ENCODE peak calls at places on chromosomes 16 and 17, in ten cellular contexts. C, R, S, T, M, L, F, A, B and V are unnamed samples. For H3K36me3, the result is how much of the 10 kb centered on the place peaks cover.

GRCh38 chr17:7508150-7508549 is 24.0 kb downstream of the POLR2A start:
- DNase-seq in C (no peak), R (no peak), S (no peak), T (no peak), M (no peak), L (no peak), F (no peak), A (no peak), B (no peak), V (no peak)

GRCh38 chr17:82005701-82006348 is 16.9 kb downstream of the CENPX start:
- DNase-seq in C (no peak), R (no peak), S (no peak), T (no peak), M (no peak), L (no peak), F (no peak), A (no peak), B (no peak), V (no peak)

GRCh38 chr17:63476494-63476856 is 386 bp upstream of the ACE start:
- DNase-seq in C (peak), R (no peak), S (peak), T (no peak), M (peak), L (peak), F (no peak), A (no peak), B (no peak), V (no peak)

GRCh38 chr16:87177627-87178026 is 139.6 kb downstream of the C16orf95 start:
- DNase-seq in C (no peak), R (no peak), S (no peak), T (no peak), M (no peak), L (no peak), F (no peak), A (no peak), B (no peak), V (no peak)

GRCh38 chr17:72677108-72677507 is 415.4 kb downstream of the SLC39A11 start:
- DNase-seq in C (no peak), R (no peak), S (no peak), T (no peak), M (no peak), L (no peak), F (no peak), A (no peak), B (no peak), V (no peak)

GRCh38 chr16:64356267-64356666 is 765.6 kb downstream of the CDH11 start:
- DNase-seq in C (no peak), R (no peak), S (no peak), T (no peak), M (no peak), L (no peak), F (no peak), A (no peak), B (no peak), V (no peak)

GRCh38 chr16:56222482-56222997 is 31.3 kb downstream of the GNAO1 start:
- DNase-seq in C (no peak), R (no peak), S (no peak), T (no peak), M (no peak), L (no peak), F (no peak), A (no peak), B (no peak), V (no peak)

GRCh38 chr16:71963125-71963875 is 36.9 kb downstream of the PKD1L3 start:
- DNase-seq in C (no peak), R (no peak), S (no peak), T (no peak), M (no peak), L (no peak), F (no peak), A (no peak), B (no peak), V (no peak)

GRCh38 chr17:48954300-48954755 is 9.7 kb upstream of the SNF8 start:
- DNase-seq in C (peak), R (peak), S (no peak), T (no peak), M (peak), L (no peak), F (no peak), A (no peak), B (no peak), V (peak)

GRCh38 chr16:81817296-81817695 is 38.2 kb downstream of the PLCG2 start:
- DNase-seq in C (no peak), R (no peak), S (no peak), T (no peak), M (no peak), L (no peak), F (no peak), A (no peak), B (no peak), V (no peak)

GRCh38 chr17:77197115-77197514 is 56.3 kb downstream of the SEC14L1 start:
- DNase-seq in C (no peak), R (no peak), S (no peak), T (no peak), M (no peak), L (no peak), F (no peak), A (no peak), B (no peak), V (no peak)

GRCh38 chr17:19785854-19786253 is 37.8 kb upstream of the ALDH3A1 start:
- DNase-seq in C (no peak), R (no peak), S (no peak), T (no peak), M (no peak), L (no peak), F (no peak), A (no peak), B (no peak), V (no peak)

GRCh38 chr16:22189473-22190168 is 16.5 kb upstream of the EEF2K start:
- DNase-seq in C (peak), R (peak), S (peak), T (no peak), M (no peak), L (peak), F (peak), A (peak), B (no peak), V (peak)

GRCh38 chr17:77325826-77326581 is 185.2 kb downstream of the SEC14L1 start:
- DNase-seq in C (peak), R (peak), S (peak), T (no peak), M (no peak), L (no peak), F (no peak), A (peak), B (no peak), V (no peak)

GRCh38 chr16:75251280-75252048 is at the start of gene BCAR1:
- DNase-seq in C (peak), R (peak), S (peak), T (no peak), M (peak), L (peak), F (no peak), A (peak), B (no peak), V (peak)

GRCh38 chr16:70681382-70682238 is 4.2 kb downstream of the MTSS2 start:
- DNase-seq in C (no peak), R (no peak), S (peak), T (no peak), M (no peak), L (peak), F (no peak), A (peak), B (no peak), V (no peak)

GRCh38 chr17:41510251-41511065 is 5.0 kb upstream of the KRT13 start:
- DNase-seq in C (no peak), R (no peak), S (no peak), T (no peak), M (no peak), L (no peak), F (no peak), A (no peak), B (no peak), V (no peak)

GRCh38 chr17:47808830-47809480 is 12.6 kb downstream of the OSBPL7 start:
- DNase-seq in C (no peak), R (no peak), S (peak), T (no peak), M (no peak), L (no peak), F (no peak), A (no peak), B (no peak), V (no peak)

GRCh38 chr17:15914400-15915165 is 30.3 kb upstream of the ADORA2B start:
- DNase-seq in C (no peak), R (no peak), S (no peak), T (no peak), M (no peak), L (no peak), F (no peak), A (no peak), B (no peak), V (peak)

GRCh38 chr16:30112197-30113030 is 923 bp downstream of the GDPD3 start:
- DNase-seq in C (peak), R (peak), S (peak), T (no peak), M (peak), L (peak), F (peak), A (peak), B (no peak), V (peak)

GRCh38 chr16:57539072-57539796 is 2.9 kb upstream of the CCDC102A start:
- DNase-seq in C (peak), R (no peak), S (no peak), T (peak), M (no peak), L (no peak), F (no peak), A (no peak), B (no peak), V (no peak)

GRCh38 chr17:45313927-45314760 is 2.7 kb downstream of the MAP3K14 start:
- DNase-seq in C (no peak), R (no peak), S (no peak), T (no peak), M (no peak), L (no peak), F (no peak), A (no peak), B (no peak), V (no peak)

GRCh38 chr17:59683283-59683682 is 23.9 kb downstream of the PTRH2 start:
- DNase-seq in C (no peak), R (no peak), S (no peak), T (no peak), M (no peak), L (no peak), F (no peak), A (no peak), B (no peak), V (no peak)

GRCh38 chr17:31627960-31628359 is 231.1 kb downstream of the COPRS start:
- DNase-seq in C (no peak), R (no peak), S (no peak), T (no peak), M (no peak), L (no peak), F (no peak), A (no peak), B (no peak), V (peak)

GRCh38 chr16:69095179-69095578 is 10.3 kb upstream of the HAS3 start:
- DNase-seq in C (no peak), R (no peak), S (no peak), T (no peak), M (no peak), L (no peak), F (no peak), A (no peak), B (no peak), V (no peak)

DNA sequence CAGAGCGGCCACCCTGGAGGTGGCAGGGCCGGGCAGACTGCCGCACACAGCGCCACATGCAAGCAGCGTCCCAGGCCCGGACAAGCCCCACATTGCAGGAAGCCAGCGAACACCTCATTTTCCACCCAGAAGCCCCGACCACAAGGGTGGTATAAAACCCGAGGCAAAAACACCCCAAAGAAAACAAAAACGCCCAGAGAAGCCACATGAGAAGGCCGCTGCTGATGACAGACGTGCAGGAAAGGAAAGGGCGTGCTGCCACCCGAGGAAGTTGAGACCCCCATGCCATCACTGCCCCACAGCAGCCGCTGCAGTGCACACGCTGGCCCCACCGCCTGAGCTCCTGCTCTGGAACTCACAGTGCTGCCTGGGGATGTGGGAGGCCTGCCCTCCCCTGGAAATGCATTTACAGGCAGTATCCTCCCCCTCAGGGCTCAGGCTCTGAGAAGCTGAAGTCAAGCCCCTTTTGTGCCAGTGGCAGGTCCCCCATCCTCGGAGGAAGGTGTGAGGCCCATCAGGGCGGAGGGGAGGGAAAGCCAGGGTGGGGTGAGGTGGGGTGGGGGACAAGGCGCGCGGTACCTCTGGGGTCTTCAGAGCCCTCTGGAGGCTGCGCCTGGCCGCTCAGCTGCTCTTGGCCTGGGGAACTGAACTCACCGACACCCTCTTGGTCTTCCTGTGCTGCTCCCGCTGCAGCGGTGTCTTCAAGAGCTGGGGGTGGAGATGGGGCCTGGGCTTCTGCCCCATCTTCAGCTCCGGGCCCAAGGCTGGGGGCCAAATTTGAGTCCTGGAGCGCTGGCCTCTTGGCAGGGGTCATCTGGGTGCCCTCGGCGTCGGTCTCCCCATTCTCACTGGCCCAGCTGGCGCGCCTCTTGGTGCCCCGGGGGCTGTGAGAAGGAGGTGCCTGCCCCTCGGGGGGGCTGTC is 62.0 kb downstream of the IL21R start:
- DNase-seq in C (no peak), R (no peak), S (no peak), T (no peak), M (no peak), L (no peak), F (peak), A (peak), B (no peak), V (no peak)
- H3K36me3 ChIP-seq in C (under half), R (under half), S (under half), T (under half), M (under half), L (under half), F (under half), A (under half), B (under half), V (half or more)

GRCh38 chr16:48681520-48681919 is 71.5 kb upstream of the N4BP1 start:
- DNase-seq in C (no peak), R (no peak), S (no peak), T (no peak), M (no peak), L (no peak), F (no peak), A (no peak), B (no peak), V (no peak)

GRCh38 chr16:48687421-48688038 is 77.5 kb upstream of the N4BP1 start:
- DNase-seq in C (peak), R (peak), S (peak), T (peak), M (peak), L (peak), F (no peak), A (no peak), B (peak), V (peak)

GRCh38 chr16:48682971-48683370 is 73.0 kb upstream of the N4BP1 start:
- DNase-seq in C (no peak), R (no peak), S (no peak), T (no peak), M (no peak), L (no peak), F (no peak), A (no peak), B (no peak), V (no peak)

GRCh38 chr16:48684148-48684547 is 74.2 kb upstream of the N4BP1 start:
- DNase-seq in C (no peak), R (no peak), S (no peak), T (no peak), M (no peak), L (no peak), F (no peak), A (no peak), B (no peak), V (no peak)
- H3K36me3 ChIP-seq in C (under half), R (under half), S (under half), T (under half), M (under half), L (under half), F (under half), A (under half), B (under half), V (under half)

GRCh38 chr17:18291718-18292540 is 22.9 kb downstream of the TOP3A start:
- DNase-seq in C (no peak), R (no peak), S (no peak), T (no peak), M (no peak), L (no peak), F (no peak), A (peak), B (no peak), V (no peak)
- H3K36me3 ChIP-seq in C (under half), R (under half), S (under half), T (under half), M (under half), L (under half), F (under half), A (under half), B (under half), V (under half)

GRCh38 chr17:75178453-75178852 is 4.3 kb downstream of the SUMO2 start:
- DNase-seq in C (no peak), R (no peak), S (no peak), T (no peak), M (no peak), L (no peak), F (peak), A (no peak), B (no peak), V (no peak)
- H3K36me3 ChIP-seq in C (under half), R (under half), S (under half), T (under half), M (under half), L (under half), F (under half), A (under half), B (under half), V (half or more)